ENCODE peak calls at places on chromosomes 16 and 17, in five cellular contexts. One of them, this sample, is unnamed.

GRCh38 chr17:57420674-57421392 is 164.5 kb downstream of the MSI2 start:
- DNase-seq in breast epithelium: no peak
- DNase-seq in sigmoid colon: no peak
- DNase-seq in HCT116: no peak
- DNase-seq in K562: peak
- DNase-seq in this sample: no peak

GRCh38 chr17:74212262-74212912 is 984 bp upstream of the TTYH2 start:
- DNase-seq in breast epithelium: no peak
- DNase-seq in sigmoid colon: peak
- DNase-seq in HCT116: no peak
- DNase-seq in K562: peak
- DNase-seq in this sample: no peak

GRCh38 chr17:32927201-32927723 is 691 bp upstream of the TMEM98 start:
- DNase-seq in breast epithelium: no peak
- DNase-seq in sigmoid colon: no peak
- DNase-seq in HCT116: no peak
- DNase-seq in K562: no peak
- DNase-seq in this sample: no peak

GRCh38 chr17:48551601-48552452 is 6.9 kb upstream of the HOXB2 start:
- DNase-seq in breast epithelium: no peak
- DNase-seq in sigmoid colon: peak
- DNase-seq in HCT116: no peak
- DNase-seq in K562: no peak
- DNase-seq in this sample: no peak

GRCh38 chr16:88430524-88431446 is 22.3 kb upstream of the ZFPM1 start:
- DNase-seq in breast epithelium: no peak
- DNase-seq in sigmoid colon: no peak
- DNase-seq in HCT116: no peak
- DNase-seq in K562: peak
- DNase-seq in this sample: no peak

GRCh38 chr16:1469693-1470201 is 5.1 kb downstream of the CLCN7 start:
- DNase-seq in breast epithelium: no peak
- DNase-seq in sigmoid colon: no peak
- DNase-seq in HCT116: no peak
- DNase-seq in K562: no peak
- DNase-seq in this sample: no peak

GRCh38 chr16:73214825-73215481 is 167.0 kb upstream of the ZFHX3 start:
- DNase-seq in breast epithelium: no peak
- DNase-seq in sigmoid colon: no peak
- DNase-seq in HCT116: no peak
- DNase-seq in K562: no peak
- DNase-seq in this sample: no peak

GRCh38 chr16:19926449-19927390 is 42.1 kb upstream of the GPRC5B start:
- DNase-seq in breast epithelium: no peak
- DNase-seq in sigmoid colon: no peak
- DNase-seq in HCT116: peak
- DNase-seq in K562: peak
- DNase-seq in this sample: no peak

GRCh38 chr16:3256146-3256875 is at the start of gene MEFV:
- DNase-seq in breast epithelium: no peak
- DNase-seq in sigmoid colon: no peak
- DNase-seq in HCT116: no peak
- DNase-seq in K562: no peak
- DNase-seq in this sample: no peak

GRCh38 chr16:88382491-88383400 is at the start of gene ZNF469:
- DNase-seq in breast epithelium: no peak
- DNase-seq in sigmoid colon: peak
- DNase-seq in HCT116: no peak
- DNase-seq in K562: no peak
- DNase-seq in this sample: no peak

GRCh38 chr17:55731586-55732250 is 9.1 kb upstream of the TMEM100 start:
- DNase-seq in breast epithelium: no peak
- DNase-seq in sigmoid colon: peak
- DNase-seq in HCT116: no peak
- DNase-seq in K562: peak
- DNase-seq in this sample: no peak

GRCh38 chr17:17129466-17129865 is 76.7 kb downstream of the PLD6 start:
- DNase-seq in breast epithelium: no peak
- DNase-seq in sigmoid colon: no peak
- DNase-seq in HCT116: no peak
- DNase-seq in K562: no peak
- DNase-seq in this sample: no peak

GRCh38 chr17:39757931-39758873 is 20.5 kb downstream of the GRB7 start:
- DNase-seq in breast epithelium: no peak
- DNase-seq in sigmoid colon: peak
- DNase-seq in HCT116: no peak
- DNase-seq in K562: no peak
- DNase-seq in this sample: no peak

GRCh38 chr17:76532072-76532651 is 5.3 kb downstream of the CYGB start:
- DNase-seq in breast epithelium: no peak
- DNase-seq in sigmoid colon: no peak
- DNase-seq in HCT116: no peak
- DNase-seq in K562: no peak
- DNase-seq in this sample: no peak

GRCh38 chr17:67385122-67385988 is 8.3 kb downstream of the PITPNC1 start:
- DNase-seq in breast epithelium: no peak
- DNase-seq in sigmoid colon: no peak
- DNase-seq in HCT116: no peak
- DNase-seq in K562: no peak
- DNase-seq in this sample: no peak

GRCh38 chr17:4739122-4740024 is at the start of the genes CXCL16 and ZMYND15:
- DNase-seq in breast epithelium: peak
- DNase-seq in sigmoid colon: peak
- DNase-seq in HCT116: no peak
- DNase-seq in K562: peak
- DNase-seq in this sample: no peak

GRCh38 chr16:83040174-83040573 is 413.4 kb downstream of the CDH13 start:
- DNase-seq in breast epithelium: no peak
- DNase-seq in sigmoid colon: no peak
- DNase-seq in HCT116: no peak
- DNase-seq in K562: no peak
- DNase-seq in this sample: no peak

GRCh38 chr16:87924041-87924851 is 12.1 kb downstream of the CA5A start:
- DNase-seq in breast epithelium: no peak
- DNase-seq in sigmoid colon: no peak
- DNase-seq in HCT116: no peak
- DNase-seq in K562: no peak
- DNase-seq in this sample: no peak

GRCh38 chr16:79528281-79528680 is 72.3 kb downstream of the MAF start:
- DNase-seq in breast epithelium: no peak
- DNase-seq in sigmoid colon: no peak
- DNase-seq in HCT116: no peak
- DNase-seq in K562: no peak
- DNase-seq in this sample: no peak

GRCh38 chr17:8125196-8125946 is 1.5 kb upstream of the HES7 start:
- DNase-seq in breast epithelium: peak
- DNase-seq in sigmoid colon: peak
- DNase-seq in HCT116: peak
- DNase-seq in K562: peak
- DNase-seq in this sample: no peak

DNA sequence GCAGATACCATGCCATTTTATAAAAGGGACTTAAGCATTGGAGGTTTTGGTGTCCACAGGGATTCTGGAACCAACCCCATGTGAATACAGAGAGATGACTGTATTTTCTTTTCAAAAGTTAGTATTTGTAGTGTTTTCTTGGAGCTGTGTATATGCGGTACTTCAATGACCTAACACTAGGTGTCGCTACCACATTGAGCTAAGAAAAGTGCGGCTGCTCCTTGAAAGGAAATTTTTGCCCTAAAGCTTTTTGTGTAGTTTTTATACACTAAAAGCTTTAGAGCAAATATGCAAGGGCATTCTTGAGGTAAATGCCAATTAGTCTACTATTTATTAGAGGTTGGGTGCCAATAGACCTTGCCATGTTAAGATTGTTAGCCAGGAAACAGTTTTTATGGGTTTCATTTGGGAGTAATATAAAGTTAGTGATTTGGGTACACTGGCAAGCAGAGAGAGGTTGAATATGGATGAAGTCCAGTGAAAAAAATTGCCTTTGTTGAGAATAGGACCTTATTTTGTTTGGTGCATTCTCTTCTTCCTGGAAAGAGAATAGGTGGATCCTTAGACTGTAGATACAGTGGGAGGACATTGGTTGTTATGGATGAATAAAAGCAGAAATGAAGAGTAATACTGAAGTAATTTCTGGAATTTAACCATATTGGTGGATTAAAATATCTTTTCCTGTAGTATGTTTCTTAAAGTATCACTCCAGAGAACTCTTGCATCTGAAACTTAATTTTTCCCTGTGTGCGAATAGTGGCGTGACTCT is 43.3 kb downstream of the BCAS3 start:
- DNase-seq in breast epithelium: no peak
- DNase-seq in sigmoid colon: no peak
- DNase-seq in HCT116: peak
- DNase-seq in K562: peak
- DNase-seq in this sample: peak
- TF ChIP-seq POLR2AphosphoS5 in breast epithelium: no peak
- TF ChIP-seq POLR2AphosphoS5 in sigmoid colon: no peak
- TF ChIP-seq POLR2AphosphoS5 in HCT116: no peak
- TF ChIP-seq POLR2AphosphoS5 in K562: no peak
- TF ChIP-seq POLR2AphosphoS5 in this sample: no peak

GRCh38 chr16:72108353-72109102 is 14.9 kb downstream of the DHX38 start:
- DNase-seq in breast epithelium: no peak
- DNase-seq in sigmoid colon: no peak
- DNase-seq in HCT116: no peak
- DNase-seq in K562: no peak
- DNase-seq in this sample: no peak

GRCh38 chr16:72107371-72107770 is 13.7 kb downstream of the DHX38 start:
- DNase-seq in breast epithelium: no peak
- DNase-seq in sigmoid colon: no peak
- DNase-seq in HCT116: no peak
- DNase-seq in K562: no peak
- DNase-seq in this sample: no peak

GRCh38 chr16:72109966-72110530 is 16.4 kb downstream of the DHX38 start:
- DNase-seq in breast epithelium: no peak
- DNase-seq in sigmoid colon: no peak
- DNase-seq in HCT116: no peak
- DNase-seq in K562: no peak
- DNase-seq in this sample: no peak

GRCh38 chr16:72110662-72111615 is 17.3 kb downstream of the DHX38 start:
- DNase-seq in breast epithelium: peak
- DNase-seq in sigmoid colon: no peak
- DNase-seq in HCT116: no peak
- DNase-seq in K562: no peak
- DNase-seq in this sample: no peak

DNA sequence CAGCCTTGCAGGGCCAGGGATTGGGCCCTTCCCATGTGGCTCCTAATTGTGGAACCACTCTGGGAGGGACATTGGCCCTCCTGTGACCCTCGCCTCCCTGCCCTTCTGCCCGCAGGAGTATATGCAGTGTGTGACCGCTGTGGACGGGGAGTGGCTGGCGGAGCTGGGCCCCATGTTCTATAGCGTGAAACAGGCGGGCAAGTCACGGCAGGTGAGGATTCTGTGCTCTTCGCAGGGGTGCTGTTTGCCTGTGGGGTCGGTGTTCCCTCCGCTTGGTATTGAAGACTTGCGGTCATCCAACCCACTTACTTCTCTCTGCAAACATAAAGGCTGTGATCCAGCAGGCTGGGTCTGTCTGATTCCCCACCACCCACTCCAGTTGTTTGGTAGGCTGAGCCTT is 15.7 kb downstream of the DHX38 start:
- DNase-seq in breast epithelium: no peak
- DNase-seq in sigmoid colon: no peak
- DNase-seq in HCT116: no peak
- DNase-seq in K562: no peak
- DNase-seq in this sample: no peak
- TF ChIP-seq POLR2AphosphoS5 in breast epithelium: no peak
- TF ChIP-seq POLR2AphosphoS5 in sigmoid colon: no peak
- TF ChIP-seq POLR2AphosphoS5 in HCT116: no peak
- TF ChIP-seq POLR2AphosphoS5 in K562: no peak
- TF ChIP-seq POLR2AphosphoS5 in this sample: no peak

GRCh38 chr17:71578446-71578845 is 542.4 kb upstream of the SOX9 start:
- DNase-seq in breast epithelium: no peak
- DNase-seq in sigmoid colon: no peak
- DNase-seq in HCT116: no peak
- DNase-seq in K562: no peak
- DNase-seq in this sample: no peak

GRCh38 chr17:71585540-71585939 is 535.3 kb upstream of the SOX9 start:
- DNase-seq in breast epithelium: no peak
- DNase-seq in sigmoid colon: no peak
- DNase-seq in HCT116: no peak
- DNase-seq in K562: no peak
- DNase-seq in this sample: no peak

GRCh38 chr17:71580220-71580619 is 540.6 kb upstream of the SOX9 start:
- DNase-seq in breast epithelium: no peak
- DNase-seq in sigmoid colon: no peak
- DNase-seq in HCT116: no peak
- DNase-seq in K562: no peak
- DNase-seq in this sample: no peak
- TF ChIP-seq POLR2AphosphoS5 in breast epithelium: no peak
- TF ChIP-seq POLR2AphosphoS5 in sigmoid colon: no peak
- TF ChIP-seq POLR2AphosphoS5 in HCT116: no peak
- TF ChIP-seq POLR2AphosphoS5 in K562: no peak
- TF ChIP-seq POLR2AphosphoS5 in this sample: no peak

GRCh38 chr17:10192500-10192899 is 5.9 kb downstream of the GAS7 start:
- DNase-seq in breast epithelium: no peak
- DNase-seq in sigmoid colon: no peak
- DNase-seq in HCT116: no peak
- DNase-seq in K562: no peak
- DNase-seq in this sample: no peak
- TF ChIP-seq POLR2AphosphoS5 in breast epithelium: no peak
- TF ChIP-seq POLR2AphosphoS5 in sigmoid colon: no peak
- TF ChIP-seq POLR2AphosphoS5 in HCT116: no peak
- TF ChIP-seq POLR2AphosphoS5 in K562: no peak
- TF ChIP-seq POLR2AphosphoS5 in this sample: no peak

GRCh38 chr17:49687878-49688491 is 10.1 kb upstream of the SPOP start:
- DNase-seq in breast epithelium: no peak
- DNase-seq in sigmoid colon: no peak
- DNase-seq in HCT116: no peak
- DNase-seq in K562: no peak
- DNase-seq in this sample: no peak
- TF ChIP-seq POLR2AphosphoS5 in breast epithelium: peak
- TF ChIP-seq POLR2AphosphoS5 in sigmoid colon: peak
- TF ChIP-seq POLR2AphosphoS5 in HCT116: no peak
- TF ChIP-seq POLR2AphosphoS5 in K562: no peak
- TF ChIP-seq POLR2AphosphoS5 in this sample: no peak

GRCh38 chr17:42436401-42436800 is 13.3 kb upstream of the CAVIN1 start:
- DNase-seq in breast epithelium: no peak
- DNase-seq in sigmoid colon: peak
- DNase-seq in HCT116: no peak
- DNase-seq in K562: no peak
- DNase-seq in this sample: no peak
- TF ChIP-seq POLR2AphosphoS5 in breast epithelium: peak
- TF ChIP-seq POLR2AphosphoS5 in sigmoid colon: peak
- TF ChIP-seq POLR2AphosphoS5 in HCT116: no peak
- TF ChIP-seq POLR2AphosphoS5 in K562: no peak
- TF ChIP-seq POLR2AphosphoS5 in this sample: no peak

GRCh38 chr17:47099987-47100711 is 88.9 kb downstream of the CDC27 start:
- DNase-seq in breast epithelium: peak
- DNase-seq in sigmoid colon: peak
- DNase-seq in HCT116: peak
- DNase-seq in K562: peak
- DNase-seq in this sample: peak
- TF ChIP-seq POLR2AphosphoS5 in breast epithelium: peak
- TF ChIP-seq POLR2AphosphoS5 in sigmoid colon: peak
- TF ChIP-seq POLR2AphosphoS5 in HCT116: peak
- TF ChIP-seq POLR2AphosphoS5 in K562: peak
- TF ChIP-seq POLR2AphosphoS5 in this sample: peak